ENCODE peak calls at places on chromosomes 6 and 20, in five cellular contexts. One of them, this sample, is unnamed. For H3K27me3, the result is how much of the 10 kb centered on the place peaks cover.

GRCh38 chr6:95230071-95230740 is 347.1 kb upstream of the MANEA start:
- DNase-seq in psoas muscle: no peak
- DNase-seq in adrenal gland: no peak
- DNase-seq in uterus: no peak
- DNase-seq in GM23248: no peak
- DNase-seq in this sample: no peak

GRCh38 chr6:112086744-112087135 is 542 bp downstream of the TUBE1 start:
- DNase-seq in adrenal gland: no peak
- DNase-seq in psoas muscle: no peak
- DNase-seq in GM23248: peak
- DNase-seq in uterus: no peak
- DNase-seq in this sample: no peak

GRCh38 chr6:8014947-8015346 is 49.2 kb downstream of the BLOC1S5 start:
- DNase-seq in uterus: no peak
- DNase-seq in GM23248: peak
- DNase-seq in psoas muscle: no peak
- DNase-seq in adrenal gland: no peak
- DNase-seq in this sample: peak

GRCh38 chr6:28281288-28282064 is at the start of gene PGBD1:
- DNase-seq in uterus: peak
- DNase-seq in adrenal gland: peak
- DNase-seq in psoas muscle: peak
- DNase-seq in GM23248: peak
- DNase-seq in this sample: peak

GRCh38 chr20:49572857-49573256 is 4.9 kb upstream of the PTGIS start:
- DNase-seq in uterus: peak
- DNase-seq in GM23248: no peak
- DNase-seq in psoas muscle: no peak
- DNase-seq in adrenal gland: no peak
- DNase-seq in this sample: no peak

GRCh38 chr6:108958900-108959770 is 110.9 kb downstream of the ARMC2 start:
- DNase-seq in uterus: no peak
- DNase-seq in adrenal gland: no peak
- DNase-seq in GM23248: no peak
- DNase-seq in psoas muscle: no peak
- DNase-seq in this sample: no peak

GRCh38 chr20:50116368-50116999 is 3.5 kb upstream of the UBE2V1 start:
- DNase-seq in adrenal gland: no peak
- DNase-seq in psoas muscle: no peak
- DNase-seq in uterus: no peak
- DNase-seq in GM23248: no peak
- DNase-seq in this sample: no peak

GRCh38 chr6:7246401-7247178 is 66.4 kb downstream of the SSR1 start:
- DNase-seq in uterus: no peak
- DNase-seq in psoas muscle: peak
- DNase-seq in GM23248: no peak
- DNase-seq in adrenal gland: no peak
- DNase-seq in this sample: no peak

GRCh38 chr6:6751615-6752014 is 163.1 kb downstream of the LY86 start:
- DNase-seq in adrenal gland: no peak
- DNase-seq in psoas muscle: no peak
- DNase-seq in GM23248: peak
- DNase-seq in uterus: peak
- DNase-seq in this sample: peak

GRCh38 chr6:20680697-20681165 is 146.5 kb downstream of the CDKAL1 start:
- DNase-seq in uterus: no peak
- DNase-seq in adrenal gland: no peak
- DNase-seq in GM23248: peak
- DNase-seq in psoas muscle: no peak
- DNase-seq in this sample: no peak

GRCh38 chr6:137309078-137309762 is 90.0 kb upstream of the IFNGR1 start:
- DNase-seq in psoas muscle: peak
- DNase-seq in uterus: peak
- DNase-seq in GM23248: peak
- DNase-seq in adrenal gland: peak
- DNase-seq in this sample: peak

GRCh38 chr6:153405926-153406325 is 274.8 kb upstream of the RGS17 start:
- DNase-seq in psoas muscle: no peak
- DNase-seq in adrenal gland: no peak
- DNase-seq in GM23248: no peak
- DNase-seq in uterus: no peak
- DNase-seq in this sample: no peak

GRCh38 chr6:144285798-144286502 is 815 bp downstream of the UTRN start:
- DNase-seq in uterus: peak
- DNase-seq in adrenal gland: peak
- DNase-seq in psoas muscle: peak
- DNase-seq in GM23248: peak
- DNase-seq in this sample: peak

GRCh38 chr6:140970485-140970884 is 1162.2 kb upstream of the GJE1 start:
- DNase-seq in adrenal gland: no peak
- DNase-seq in GM23248: peak
- DNase-seq in uterus: no peak
- DNase-seq in psoas muscle: no peak
- DNase-seq in this sample: no peak

GRCh38 chr20:16062661-16063591 is 510.3 kb downstream of the KIF16B start:
- DNase-seq in adrenal gland: no peak
- DNase-seq in uterus: no peak
- DNase-seq in psoas muscle: no peak
- DNase-seq in GM23248: no peak
- DNase-seq in this sample: no peak

GRCh38 chr6:137496392-137496767 is 2.2 kb upstream of the OLIG3 start:
- DNase-seq in psoas muscle: no peak
- DNase-seq in adrenal gland: no peak
- DNase-seq in uterus: no peak
- DNase-seq in GM23248: no peak
- DNase-seq in this sample: no peak

DNA sequence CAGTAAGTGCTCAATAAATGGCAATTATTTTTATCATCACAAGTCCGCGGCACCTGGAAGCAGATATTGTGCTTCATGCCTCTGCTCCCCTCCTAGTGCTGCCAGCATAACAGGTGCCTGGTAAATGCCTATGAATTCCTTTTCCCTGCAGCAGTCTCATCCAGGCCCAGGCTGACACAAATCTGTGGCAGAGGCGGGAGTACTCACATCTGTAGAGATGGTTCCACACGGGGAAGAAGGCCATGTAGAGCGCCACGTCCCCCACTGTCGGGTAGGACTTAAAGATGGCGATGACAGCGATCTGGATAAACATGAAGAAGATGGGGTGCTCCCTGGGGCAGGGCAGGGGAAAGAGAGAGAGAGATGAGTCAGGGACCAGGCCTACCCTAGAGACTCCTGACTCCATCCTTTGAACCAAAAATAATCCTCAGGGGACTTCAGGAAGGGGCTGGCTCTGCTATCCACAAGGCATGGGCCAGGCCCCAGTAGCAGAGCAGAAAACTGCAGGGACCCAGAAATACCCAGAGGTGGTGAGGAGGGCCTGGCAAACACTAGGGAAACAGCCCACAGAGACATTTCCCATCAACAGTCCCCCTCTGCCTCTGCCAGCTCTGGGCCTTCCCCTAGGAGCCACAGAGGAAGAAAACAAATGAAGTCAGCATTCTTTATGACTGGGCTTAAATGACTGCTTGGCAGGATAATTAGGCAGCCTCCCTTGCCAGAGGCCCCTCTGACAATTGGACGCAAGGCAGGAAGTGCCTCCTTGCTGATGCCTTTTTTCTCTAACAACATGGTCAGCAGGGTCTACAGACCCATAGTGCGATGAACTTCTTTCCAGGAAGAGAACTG is 23.0 kb downstream of the MAP1LC3A start:
- DNase-seq in adrenal gland: no peak
- DNase-seq in uterus: no peak
- DNase-seq in psoas muscle: no peak
- DNase-seq in GM23248: peak
- DNase-seq in this sample: no peak
- H3K27ac ChIP-seq in adrenal gland: no peak
- H3K27ac ChIP-seq in uterus: peak
- H3K27ac ChIP-seq in psoas muscle: peak
- H3K27ac ChIP-seq in GM23248: peak
- H3K27ac ChIP-seq in this sample: peak

DNA sequence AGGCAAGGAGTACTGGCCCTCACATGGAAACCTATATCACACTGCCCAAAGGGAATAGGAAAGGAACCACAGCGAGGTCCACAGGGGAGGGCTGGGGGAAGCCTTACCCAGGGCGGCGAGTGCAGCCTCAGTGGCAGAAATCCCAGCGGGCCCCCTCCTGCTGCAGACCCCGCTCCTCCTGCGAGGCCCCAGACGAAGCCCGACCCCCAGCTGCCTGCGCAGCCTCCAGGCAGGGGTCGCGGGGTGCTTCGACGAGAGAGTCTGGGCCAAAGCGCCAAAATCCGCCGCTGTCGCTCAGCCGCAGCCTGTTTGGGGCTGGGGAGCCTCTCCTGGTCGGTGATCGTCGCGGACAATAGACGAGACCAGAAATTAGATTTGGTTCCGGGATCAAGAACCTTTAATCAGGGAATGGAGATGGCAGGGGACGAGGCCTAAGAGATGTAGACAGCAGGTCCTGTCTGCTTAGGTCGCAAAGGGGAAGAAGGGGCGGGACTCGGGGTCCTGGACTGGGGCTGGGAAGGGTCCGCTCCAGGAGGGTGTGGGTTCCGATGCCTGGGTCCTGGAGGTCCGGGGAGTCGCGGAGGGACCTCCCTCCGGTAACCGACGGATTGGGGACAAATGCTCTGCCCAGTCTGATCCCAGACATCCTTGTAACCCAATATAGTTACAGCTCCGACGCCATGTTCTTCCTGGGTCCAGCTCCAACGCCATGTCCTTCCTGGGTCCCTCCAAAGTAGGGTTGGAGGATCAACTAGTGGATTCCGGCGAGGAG is 36.4 kb upstream of the HLA-E start:
- DNase-seq in adrenal gland: no peak
- DNase-seq in psoas muscle: no peak
- DNase-seq in uterus: no peak
- DNase-seq in GM23248: no peak
- DNase-seq in this sample: no peak
- H3K27me3 ChIP-seq in adrenal gland: half or more
- H3K27me3 ChIP-seq in psoas muscle: half or more
- H3K27me3 ChIP-seq in uterus: under half
- H3K27me3 ChIP-seq in GM23248: half or more
- H3K27me3 ChIP-seq in this sample: half or more

GRCh38 chr20:56420028-56420427 is 8.0 kb downstream of the CASS4 start:
- DNase-seq in psoas muscle: no peak
- DNase-seq in uterus: no peak
- DNase-seq in adrenal gland: no peak
- DNase-seq in GM23248: no peak
- DNase-seq in this sample: no peak

GRCh38 chr20:56418385-56418861 is 6.4 kb downstream of the CASS4 start:
- DNase-seq in adrenal gland: no peak
- DNase-seq in GM23248: peak
- DNase-seq in psoas muscle: no peak
- DNase-seq in uterus: no peak
- DNase-seq in this sample: no peak

GRCh38 chr20:56422824-56423189 is 10.7 kb downstream of the CASS4 start:
- DNase-seq in GM23248: peak
- DNase-seq in adrenal gland: peak
- DNase-seq in uterus: no peak
- DNase-seq in psoas muscle: no peak
- DNase-seq in this sample: no peak

GRCh38 chr20:56422131-56422823 is 10.2 kb downstream of the CASS4 start:
- DNase-seq in uterus: no peak
- DNase-seq in psoas muscle: no peak
- DNase-seq in adrenal gland: peak
- DNase-seq in GM23248: peak
- DNase-seq in this sample: no peak

GRCh38 chr20:56420940-56421688 is 9.1 kb downstream of the CASS4 start:
- DNase-seq in uterus: no peak
- DNase-seq in GM23248: no peak
- DNase-seq in psoas muscle: no peak
- DNase-seq in adrenal gland: peak
- DNase-seq in this sample: no peak
- H3K27ac ChIP-seq in uterus: no peak
- H3K27ac ChIP-seq in GM23248: peak
- H3K27ac ChIP-seq in psoas muscle: no peak
- H3K27ac ChIP-seq in adrenal gland: no peak
- H3K27ac ChIP-seq in this sample: no peak

DNA sequence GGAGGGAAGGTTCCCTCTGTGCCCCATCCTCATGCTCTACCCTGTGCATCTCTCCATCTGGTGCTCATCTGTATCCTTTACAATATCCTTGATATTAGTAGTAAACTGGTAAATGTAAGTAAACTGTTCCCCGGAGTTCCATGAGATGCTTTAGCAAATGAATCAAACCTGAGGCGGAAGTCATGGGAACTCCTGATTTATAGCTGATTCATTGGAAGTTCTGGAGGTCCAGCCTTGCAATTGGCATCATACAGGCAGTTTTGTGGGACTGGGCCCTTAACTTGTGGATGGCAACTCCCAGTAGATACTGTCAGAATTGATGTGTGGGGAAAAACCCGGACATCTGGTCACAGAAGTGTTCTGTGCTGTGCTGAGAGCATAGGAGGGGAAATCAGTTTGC is 11.2 kb upstream of the SLC22A2 start:
- DNase-seq in psoas muscle: no peak
- DNase-seq in GM23248: no peak
- DNase-seq in adrenal gland: no peak
- DNase-seq in uterus: no peak
- DNase-seq in this sample: no peak
- H3K27me3 ChIP-seq in psoas muscle: under half
- H3K27me3 ChIP-seq in GM23248: under half
- H3K27me3 ChIP-seq in adrenal gland: under half
- H3K27me3 ChIP-seq in uterus: under half
- H3K27me3 ChIP-seq in this sample: under half

DNA sequence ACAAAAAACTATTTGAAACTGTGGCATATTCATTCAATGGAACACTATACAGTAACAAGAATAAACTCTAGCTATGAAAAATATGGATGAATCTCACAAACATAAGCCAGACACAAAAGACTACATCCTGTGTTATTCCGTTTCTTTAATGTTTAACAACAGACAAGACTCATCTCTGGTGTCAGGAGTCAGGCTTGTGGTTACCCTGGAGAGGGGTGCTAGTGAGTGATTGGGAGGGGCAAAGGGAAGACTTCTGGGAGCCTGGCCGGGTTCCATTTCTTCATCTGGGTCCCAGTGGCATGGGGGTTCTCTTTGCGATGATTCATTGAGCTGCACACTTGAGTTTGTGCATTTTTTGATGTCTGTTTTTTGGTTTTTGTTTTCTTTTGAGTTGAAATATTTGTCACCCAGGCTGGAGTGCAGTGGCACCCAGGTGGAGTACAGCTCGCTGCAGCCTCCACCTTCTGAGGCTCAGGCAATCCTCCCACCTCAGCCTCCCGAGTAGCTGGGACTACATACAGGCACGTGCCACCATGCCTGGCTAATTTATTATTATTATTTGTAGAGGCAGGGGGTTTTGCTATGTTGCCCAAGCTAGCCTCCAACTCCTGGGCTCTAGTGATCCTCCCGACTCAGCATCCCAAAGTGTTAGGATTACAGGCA is 21.2 kb upstream of the TTPAL start:
- DNase-seq in GM23248: no peak
- DNase-seq in psoas muscle: no peak
- DNase-seq in adrenal gland: no peak
- DNase-seq in uterus: no peak
- DNase-seq in this sample: no peak
- H3K27ac ChIP-seq in GM23248: no peak
- H3K27ac ChIP-seq in psoas muscle: no peak
- H3K27ac ChIP-seq in adrenal gland: no peak
- H3K27ac ChIP-seq in uterus: no peak
- H3K27ac ChIP-seq in this sample: no peak

GRCh38 chr6:34083227-34083889 is 62.5 kb downstream of the GRM4 start:
- DNase-seq in uterus: no peak
- DNase-seq in GM23248: no peak
- DNase-seq in adrenal gland: no peak
- DNase-seq in psoas muscle: peak
- DNase-seq in this sample: peak
- H3K27me3 ChIP-seq in uterus: under half
- H3K27me3 ChIP-seq in GM23248: under half
- H3K27me3 ChIP-seq in adrenal gland: under half
- H3K27me3 ChIP-seq in psoas muscle: under half
- H3K27me3 ChIP-seq in this sample: under half